ENCODE peak calls at places on chromosomes 16 and 17, in five cellular contexts. Q is uterus, K is A549, U is SJCRH30, T is thoracic aorta. O is an unnamed sample. For H3K4me1, the result is how much of the 10 kb centered on the place peaks cover.

GRCh38 chr17:75570772-75571171 is 16.8 kb upstream of the MYO15B start:
- DNase-seq in Q (no peak), K (no peak), U (no peak), T (no peak), O (no peak)

GRCh38 chr17:48970224-48970623 is 1.8 kb upstream of the GIP start:
- DNase-seq in Q (no peak), K (no peak), U (peak), T (no peak), O (no peak)

GRCh38 chr17:50264263-50265113 is 9.8 kb upstream of the TMEM92 start:
- DNase-seq in Q (peak), K (no peak), U (no peak), T (no peak), O (no peak)

GRCh38 chr17:29571883-29572681 is 3.6 kb downstream of the TP53I13 start:
- DNase-seq in Q (no peak), K (no peak), U (no peak), T (no peak), O (no peak)

GRCh38 chr17:59914274-59914854 is 21.4 kb downstream of the RPS6KB1 start:
- DNase-seq in Q (no peak), K (peak), U (no peak), T (no peak), O (no peak)

GRCh38 chr17:27760069-27760885 is 40.1 kb downstream of the NOS2 start:
- DNase-seq in Q (peak), K (peak), U (peak), T (peak), O (no peak)

GRCh38 chr17:80732268-80732667 is 187.6 kb downstream of the RPTOR start:
- DNase-seq in Q (no peak), K (no peak), U (no peak), T (no peak), O (no peak)

GRCh38 chr17:39197380-39198185 is at the start of gene CACNB1:
- DNase-seq in Q (peak), K (peak), U (peak), T (no peak), O (no peak)

GRCh38 chr16:9318764-9319163 is 227.3 kb downstream of the HAPSTR1 start:
- DNase-seq in Q (no peak), K (no peak), U (no peak), T (no peak), O (no peak)

GRCh38 chr17:57004944-57005579 is 27.1 kb downstream of the SCPEP1 start:
- DNase-seq in Q (no peak), K (peak), U (no peak), T (no peak), O (no peak)

GRCh38 chr17:38466346-38467315 is 38.4 kb downstream of the ARHGAP23 start:
- DNase-seq in Q (no peak), K (no peak), U (no peak), T (no peak), O (no peak)

GRCh38 chr16:74596586-74596985 is 10.3 kb downstream of the GLG1 start:
- DNase-seq in Q (no peak), K (no peak), U (no peak), T (no peak), O (no peak)

GRCh38 chr16:14024300-14024699 is 46.8 kb upstream of the MRTFB start:
- DNase-seq in Q (no peak), K (no peak), U (no peak), T (no peak), O (no peak)

GRCh38 chr17:65057520-65058075 is 1.1 kb upstream of the GNA13 start:
- DNase-seq in Q (peak), K (no peak), U (no peak), T (no peak), O (no peak)

GRCh38 chr17:49576906-49577650 is 1.4 kb downstream of the NXPH3 start:
- DNase-seq in Q (no peak), K (no peak), U (no peak), T (no peak), O (no peak)

GRCh38 chr16:89045181-89045815 is 48.4 kb upstream of the ACSF3 start:
- DNase-seq in Q (no peak), K (no peak), U (no peak), T (no peak), O (no peak)

GRCh38 chr16:84294196-84295142 is at the start of gene WFDC1:
- DNase-seq in Q (no peak), K (no peak), U (no peak), T (no peak), O (no peak)

GRCh38 chr16:58684001-58684353 is 593 bp downstream of the SLC38A7 start:
- DNase-seq in Q (no peak), K (no peak), U (no peak), T (no peak), O (no peak)

GRCh38 chr16:68399456-68399855 is 48.9 kb downstream of the SMPD3 start:
- DNase-seq in Q (no peak), K (no peak), U (no peak), T (no peak), O (no peak)

GRCh38 chr17:8089728-8090127 is 2.2 kb upstream of the ALOX12B start:
- DNase-seq in Q (no peak), K (no peak), U (no peak), T (no peak), O (no peak)

GRCh38 chr17:49445561-49445960 is 30.9 kb upstream of the PHB1 start:
- DNase-seq in Q (no peak), K (no peak), U (no peak), T (no peak), O (no peak)

GRCh38 chr17:33888455-33888854 is 366.6 kb upstream of the CCL2 start:
- DNase-seq in Q (no peak), K (no peak), U (no peak), T (no peak), O (no peak)

GRCh38 chr17:34434065-34434464 is 71.0 kb upstream of the CCL1 start:
- DNase-seq in Q (no peak), K (no peak), U (no peak), T (no peak), O (no peak)

GRCh38 chr16:62977876-62978275 is 941.6 kb upstream of the CDH8 start:
- DNase-seq in Q (no peak), K (no peak), U (no peak), T (no peak), O (no peak)

GRCh38 chr16:70738083-70738977 is 52.5 kb upstream of the MTSS2 start:
- DNase-seq in Q (peak), K (peak), U (peak), T (no peak), O (no peak)

GRCh38 chr16:61243954-61244353 is 792.3 kb downstream of the CDH8 start:
- DNase-seq in Q (no peak), K (no peak), U (no peak), T (no peak), O (no peak)

GRCh38 chr16:55385363-55385762 is 61.4 kb downstream of the IRX6 start:
- DNase-seq in Q (no peak), K (no peak), U (no peak), T (no peak), O (no peak)

GRCh38 chr16:79600636-79601091 is at the start of gene MAF:
- DNase-seq in Q (peak), K (peak), U (peak), T (peak), O (no peak)

GRCh38 chr17:77618731-77619130 is 339.8 kb upstream of the TNRC6C start:
- DNase-seq in Q (no peak), K (no peak), U (no peak), T (no peak), O (no peak)

GRCh38 chr17:77618173-77618572 is 340.3 kb upstream of the TNRC6C start:
- DNase-seq in Q (no peak), K (no peak), U (no peak), T (no peak), O (no peak)

GRCh38 chr17:77620282-77620681 is 338.2 kb upstream of the TNRC6C start:
- DNase-seq in Q (no peak), K (no peak), U (no peak), T (no peak), O (no peak)

GRCh38 chr17:77619326-77619725 is 339.2 kb upstream of the TNRC6C start:
- DNase-seq in Q (no peak), K (no peak), U (no peak), T (no peak), O (no peak)

DNA sequence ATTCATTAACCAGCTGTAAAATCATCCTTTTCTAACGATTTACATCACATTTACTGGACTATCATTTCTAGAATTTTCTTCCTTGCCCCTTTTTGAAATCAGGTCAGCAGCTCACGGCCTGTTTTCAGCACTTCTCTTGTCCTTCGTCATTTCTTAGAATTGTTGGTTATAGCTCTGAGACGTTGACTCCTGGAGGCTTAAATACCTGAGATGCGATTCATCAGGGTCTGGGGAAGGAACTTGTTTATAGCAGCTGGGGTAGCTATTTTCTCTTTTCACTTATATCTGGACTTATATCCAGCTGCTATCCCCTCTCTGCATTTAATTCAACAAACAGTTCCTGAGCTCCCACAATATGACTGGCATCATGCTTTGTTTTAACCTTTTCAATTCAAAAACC is 338.7 kb upstream of the TNRC6C start:
- DNase-seq in Q (no peak), K (no peak), U (no peak), T (no peak), O (no peak)
- H3K27ac ChIP-seq in Q (no peak), K (peak), U (no peak), T (peak), O (no peak)

GRCh38 chr16:27322858-27323780 is 9.3 kb downstream of the IL4R start:
- DNase-seq in Q (peak), K (no peak), U (no peak), T (no peak), O (no peak)

GRCh38 chr16:27319257-27319965 is 5.6 kb downstream of the IL4R start:
- DNase-seq in Q (peak), K (no peak), U (peak), T (no peak), O (no peak)

GRCh38 chr16:27318399-27319256 is 4.9 kb downstream of the IL4R start:
- DNase-seq in Q (peak), K (no peak), U (no peak), T (no peak), O (no peak)

GRCh38 chr16:27320261-27321012 is 6.7 kb downstream of the IL4R start:
- DNase-seq in Q (peak), K (no peak), U (no peak), T (no peak), O (no peak)

GRCh38 chr16:27321013-27321960 is 7.5 kb downstream of the IL4R start:
- DNase-seq in Q (peak), K (no peak), U (no peak), T (no peak), O (no peak)
- H3K4me1 ChIP-seq in Q (under half), K (under half), U (under half), T (under half), O (under half)

GRCh38 chr17:79216391-79216790 is 141.8 kb downstream of the ENGASE start:
- DNase-seq in Q (no peak), K (no peak), U (no peak), T (no peak), O (no peak)

GRCh38 chr17:79216826-79217225 is 142.2 kb downstream of the ENGASE start:
- DNase-seq in Q (no peak), K (no peak), U (no peak), T (no peak), O (no peak)

GRCh38 chr17:79218175-79218824 is 143.7 kb downstream of the ENGASE start:
- DNase-seq in Q (no peak), K (no peak), U (no peak), T (no peak), O (no peak)

GRCh38 chr17:79218825-79219200 is 144.2 kb downstream of the ENGASE start:
- DNase-seq in Q (no peak), K (no peak), U (no peak), T (no peak), O (no peak)

DNA sequence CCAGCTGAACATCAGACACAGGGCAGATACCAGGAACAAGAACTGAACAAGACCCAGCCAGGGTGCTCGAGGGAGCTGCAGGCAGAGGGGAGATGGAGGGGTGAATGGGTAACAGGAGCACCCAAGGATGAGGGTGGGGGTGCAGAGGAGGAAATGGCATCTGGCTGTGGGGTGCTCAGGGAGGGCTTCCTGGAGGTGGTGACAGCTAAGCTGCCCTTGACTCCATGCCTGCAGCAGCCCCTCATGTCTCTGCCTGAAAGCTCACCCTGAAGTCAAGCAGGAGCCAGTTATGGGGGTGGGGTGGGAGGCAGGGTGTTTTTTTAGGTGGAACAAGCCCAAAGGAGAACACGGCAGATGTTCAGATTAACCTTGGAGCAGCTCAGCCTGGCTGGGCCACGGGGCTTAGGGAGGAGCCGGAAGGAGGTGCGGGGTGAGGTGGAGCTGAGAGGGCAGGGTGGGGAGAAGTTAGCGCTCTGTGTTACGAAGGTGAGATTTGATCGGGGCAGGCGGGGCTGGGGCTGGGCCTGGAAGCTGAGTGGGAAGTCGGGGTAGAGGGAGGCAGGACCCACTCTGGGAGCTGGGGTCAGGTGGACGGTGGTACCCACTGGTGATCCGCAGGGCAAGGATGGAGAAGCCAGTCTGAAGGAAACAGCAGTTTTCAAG is 143.0 kb downstream of the ENGASE start:
- DNase-seq in Q (no peak), K (no peak), U (no peak), T (no peak), O (no peak)
- H3K4me3 ChIP-seq in Q (no peak), K (no peak), U (no peak), T (no peak), O (no peak)

DNA sequence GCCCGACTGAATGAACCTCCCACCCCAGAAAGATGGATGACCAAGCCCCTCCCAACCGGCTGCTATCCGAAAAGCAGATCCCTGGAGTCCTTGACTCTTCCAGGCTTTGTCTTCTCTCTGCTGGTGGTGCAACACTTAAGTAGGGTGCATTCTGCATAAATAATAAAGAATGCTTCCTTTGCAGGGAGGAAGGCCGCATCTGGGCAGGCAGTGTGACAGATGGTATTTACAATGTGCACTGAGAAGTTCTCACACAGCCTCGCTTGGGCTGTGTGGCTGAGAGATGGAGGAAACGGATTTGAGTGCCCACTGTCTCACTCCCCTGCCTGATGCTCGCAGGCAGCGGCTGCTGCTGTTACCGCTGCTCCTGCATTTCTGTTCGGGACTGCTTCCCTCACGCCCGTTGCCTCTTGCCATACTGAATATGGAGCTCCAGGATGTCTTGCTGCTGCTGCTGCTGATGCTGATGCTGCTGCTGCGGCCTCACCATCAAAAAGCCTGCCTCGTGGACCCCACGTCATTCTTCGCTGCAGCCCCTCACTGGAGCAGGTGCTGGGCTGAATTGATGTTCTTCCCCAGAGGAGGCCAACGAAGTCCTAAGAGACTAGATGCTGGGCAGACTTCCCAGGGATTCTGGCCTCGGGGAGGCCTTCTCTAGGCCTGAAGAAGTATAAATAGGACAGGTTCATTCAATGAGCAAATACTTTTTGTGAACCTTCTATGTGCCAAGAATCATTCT is 7.1 kb upstream of the RHBDL3 start:
- DNase-seq in Q (no peak), K (no peak), U (no peak), T (no peak), O (no peak)
- H3K27ac ChIP-seq in Q (no peak), K (no peak), U (no peak), T (no peak), O (no peak)

DNA sequence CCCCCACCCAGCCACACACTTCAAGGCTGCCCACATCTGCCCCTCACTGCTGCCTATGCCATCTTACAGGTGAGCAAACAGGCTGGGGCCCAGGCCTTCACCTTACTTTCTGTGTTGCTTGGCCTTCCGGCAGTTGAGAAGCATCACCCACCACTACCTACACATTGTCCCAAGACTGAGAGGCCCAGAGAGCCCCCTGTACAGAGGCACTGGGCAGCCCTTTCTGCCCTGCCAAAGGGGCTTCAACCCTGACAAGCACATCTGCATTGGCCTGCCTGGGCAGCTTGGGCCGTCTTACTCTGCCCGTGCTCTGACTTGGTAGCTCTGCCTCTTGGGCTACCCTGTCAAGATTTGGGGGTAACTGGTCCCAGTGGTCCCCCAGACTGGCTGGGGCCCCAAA is 1.2 kb downstream of the MIEF2 start:
- DNase-seq in Q (no peak), K (no peak), U (no peak), T (no peak), O (no peak)
- H3K4me1 ChIP-seq in Q (under half), K (under half), U (under half), T (under half), O (under half)

GRCh38 chr17:63702616-63703015 is 2.7 kb upstream of the LIMD2 start:
- DNase-seq in Q (no peak), K (no peak), U (no peak), T (no peak), O (no peak)

GRCh38 chr17:63702223-63702577 is 2.3 kb upstream of the LIMD2 start:
- DNase-seq in Q (no peak), K (no peak), U (no peak), T (no peak), O (no peak)

GRCh38 chr17:63703556-63704258 is 3.8 kb upstream of the LIMD2 start:
- DNase-seq in Q (no peak), K (no peak), U (no peak), T (no peak), O (no peak)

GRCh38 chr17:63704259-63704576 is 4.3 kb upstream of the LIMD2 start:
- DNase-seq in Q (no peak), K (no peak), U (no peak), T (no peak), O (no peak)

GRCh38 chr17:63703029-63703428 is 3.1 kb upstream of the LIMD2 start:
- DNase-seq in Q (no peak), K (no peak), U (no peak), T (no peak), O (no peak)
- H3K4me3 ChIP-seq in Q (no peak), K (no peak), U (no peak), T (no peak), O (no peak)

DNA sequence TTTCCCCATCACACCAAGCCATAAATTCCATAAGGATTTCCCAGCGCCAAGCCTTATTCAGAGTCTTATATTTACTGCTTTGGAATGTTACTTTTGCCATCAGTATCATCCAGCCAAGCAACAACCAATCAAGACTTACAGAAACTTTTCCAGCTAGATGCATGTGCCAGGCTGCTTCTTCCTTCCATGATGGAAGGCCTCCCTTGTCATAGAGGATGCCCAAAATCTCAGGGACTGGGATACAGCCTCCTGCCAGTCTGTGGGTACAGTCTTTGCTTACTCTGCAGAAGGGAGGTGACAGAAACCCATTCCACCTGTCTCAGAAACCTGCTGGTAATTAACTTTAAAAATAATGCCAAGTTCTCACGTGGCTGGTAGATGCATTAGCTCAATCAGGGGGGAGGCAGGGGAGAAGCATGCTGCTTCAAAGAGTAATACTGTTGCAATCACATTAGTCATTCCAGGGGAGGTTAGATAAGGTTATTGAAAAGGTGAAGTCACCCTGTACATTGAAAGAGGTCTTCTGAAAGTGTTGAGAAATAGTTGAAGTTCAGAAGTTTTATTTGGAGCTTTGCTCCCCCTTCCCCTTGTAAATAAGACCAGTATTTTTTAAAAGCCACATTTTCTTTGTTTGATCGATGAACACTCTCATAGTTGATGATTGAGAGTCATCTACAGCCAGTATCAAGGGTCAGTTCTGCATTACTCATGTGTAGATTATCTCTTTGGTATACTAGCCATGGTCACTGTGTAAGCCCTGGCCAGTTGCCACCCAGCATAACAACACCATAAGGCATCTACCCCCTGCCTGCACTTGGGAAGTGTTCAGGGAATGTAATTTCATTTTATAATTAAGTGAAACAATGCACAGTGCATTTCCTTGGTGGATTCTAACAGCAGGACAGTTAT is 22.2 kb downstream of the HLF start:
- DNase-seq in Q (no peak), K (peak), U (no peak), T (no peak), O (no peak)
- H3K27ac ChIP-seq in Q (peak), K (peak), U (no peak), T (peak), O (no peak)

GRCh38 chr16:11090947-11091785 is 146.8 kb downstream of the CLEC16A start:
- DNase-seq in Q (no peak), K (no peak), U (no peak), T (no peak), O (no peak)

GRCh38 chr16:11085025-11085485 is 140.7 kb downstream of the CLEC16A start:
- DNase-seq in Q (peak), K (no peak), U (no peak), T (no peak), O (no peak)

GRCh38 chr16:11089504-11090124 is 145.2 kb downstream of the CLEC16A start:
- DNase-seq in Q (no peak), K (no peak), U (no peak), T (no peak), O (no peak)

GRCh38 chr16:11087691-11088431 is 143.5 kb downstream of the CLEC16A start:
- DNase-seq in Q (no peak), K (no peak), U (no peak), T (no peak), O (no peak)

GRCh38 chr16:11088432-11088794 is 144.0 kb downstream of the CLEC16A start:
- DNase-seq in Q (no peak), K (no peak), U (no peak), T (no peak), O (no peak)
- H3K4me1 ChIP-seq in Q (under half), K (under half), U (under half), T (under half), O (under half)

O was measured in iPS DF 6.9.